ENCODE peak calls at places on chromosomes 16 and 17, in six cellular contexts. T is A549, P is GM12865, M is HL-60, C is esophagus muscularis mucosa, B is suprapubic skin. L is an unnamed sample.

GRCh38 chr16:77424841-77425604 is 9.8 kb downstream of the ADAMTS18 start:
- DNase-seq in M (no peak), T (no peak), C (peak), B (no peak), P (no peak), L (no peak)

GRCh38 chr17:1008008-1008761 is 11.3 kb downstream of the TIMM22 start:
- DNase-seq in P (no peak), T (no peak), M (no peak), C (no peak), B (no peak), L (no peak)

GRCh38 chr17:6775871-6776405 is at the start of gene FBXO39:
- DNase-seq in C (peak), T (no peak), B (no peak), M (no peak), P (no peak), L (no peak)

GRCh38 chr16:20359997-20360396 is 7.5 kb upstream of the UMOD start:
- DNase-seq in T (no peak), B (no peak), C (no peak), P (no peak), M (no peak), L (no peak)

GRCh38 chr17:41652461-41652960 is 28.1 kb upstream of the KRT17 start:
- DNase-seq in C (no peak), B (peak), T (no peak), M (no peak), P (no peak), L (no peak)

GRCh38 chr16:49396206-49396720 is 22.7 kb downstream of the C16orf78 start:
- DNase-seq in C (peak), P (no peak), B (no peak), M (no peak), T (no peak), L (no peak)

GRCh38 chr16:2776500-2777139 is 460 bp downstream of the ELOB start:
- DNase-seq in P (peak), C (no peak), M (peak), B (no peak), T (no peak), L (no peak)

GRCh38 chr17:60901806-60902205 is 224.2 kb downstream of the BCAS3 start:
- DNase-seq in P (no peak), C (no peak), T (no peak), M (no peak), B (no peak), L (peak)

GRCh38 chr16:68973611-68974120 is 130.3 kb downstream of the TANGO6 start:
- DNase-seq in T (no peak), M (no peak), B (no peak), P (no peak), C (no peak), L (no peak)

GRCh38 chr16:68969338-68969737 is 126.0 kb downstream of the TANGO6 start:
- DNase-seq in C (no peak), T (no peak), P (no peak), B (no peak), M (no peak), L (no peak)

GRCh38 chr16:68972720-68973119 is 129.4 kb downstream of the TANGO6 start:
- DNase-seq in P (no peak), T (peak), C (no peak), M (no peak), B (no peak), L (peak)

DNA sequence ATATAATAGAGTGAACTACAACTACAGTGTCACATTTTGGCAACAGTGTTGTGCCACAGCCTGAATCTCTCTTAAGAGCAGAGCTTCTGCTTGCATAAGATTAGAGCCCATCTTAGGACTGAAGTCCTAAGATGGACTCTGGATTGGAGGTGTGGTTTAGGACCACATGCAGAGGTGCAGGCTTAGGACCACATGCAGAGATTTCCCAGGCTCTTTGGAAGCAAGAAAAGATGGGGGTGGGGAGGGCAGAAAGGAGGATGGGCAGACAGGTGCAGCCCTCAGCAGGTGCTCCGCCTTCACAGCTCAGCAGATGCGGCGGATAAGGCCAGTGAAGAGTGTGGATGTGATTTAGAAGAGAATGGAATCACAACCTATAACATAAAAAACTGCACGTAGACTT is 128.7 kb downstream of the TANGO6 start:
- DNase-seq in T (no peak), C (no peak), B (no peak), M (no peak), P (no peak), L (no peak)
- TF ChIP-seq CTCF in T (no peak), C (no peak), B (no peak), M (no peak), P (no peak), L (no peak)

DNA sequence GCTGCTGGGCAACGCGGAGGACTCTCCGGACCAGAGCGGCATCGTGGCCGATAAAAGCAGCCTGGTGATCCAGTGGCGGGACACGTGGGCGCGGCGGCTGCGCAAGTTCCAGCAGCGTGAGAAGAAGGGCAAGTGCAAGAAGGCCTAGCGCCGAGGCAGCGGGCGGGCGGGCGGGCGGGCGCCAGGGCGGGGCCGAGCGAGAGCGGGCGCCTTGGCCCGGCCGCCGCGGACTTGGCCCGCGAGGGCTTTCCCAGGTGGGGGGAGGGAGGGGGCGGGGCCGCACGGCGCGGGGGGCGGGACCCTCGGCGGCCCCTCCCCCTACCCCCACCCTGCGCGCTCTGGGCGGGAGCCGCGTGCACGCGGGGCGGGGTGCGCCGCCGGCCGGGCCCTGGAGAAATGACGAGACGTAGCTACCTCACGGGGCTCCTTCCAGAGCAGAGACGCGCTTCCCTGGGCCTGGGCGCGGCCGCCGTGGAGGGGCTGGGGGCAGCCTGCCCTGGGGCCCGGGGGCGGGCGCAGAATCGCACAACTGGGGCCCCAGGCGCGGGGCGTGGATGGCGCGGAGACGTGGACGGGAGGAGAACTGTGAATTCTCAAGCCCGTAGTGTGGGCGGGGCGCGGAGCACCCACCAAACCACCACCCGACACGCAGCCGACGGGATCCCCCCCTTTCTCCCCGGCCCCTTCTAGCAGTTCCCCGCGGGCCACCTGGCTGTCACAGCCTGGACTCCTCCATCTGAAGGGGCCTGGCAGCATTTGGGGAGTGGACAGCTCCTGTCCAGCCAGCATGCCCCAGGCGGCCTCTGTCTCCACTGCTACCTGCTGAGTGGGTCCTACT is 218.7 kb downstream of the NTN1 start:
- DNase-seq in C (no peak), P (peak), T (peak), B (peak), M (peak), L (peak)
- H3K4me3 ChIP-seq in C (peak), P (peak), T (peak), B (peak), M (no peak), L (peak)

GRCh38 chr17:74070374-74070773 is 133.1 kb upstream of the RPL38 start:
- DNase-seq in T (no peak), P (no peak), C (no peak), B (no peak), M (no peak), L (no peak)
- TF ChIP-seq CTCF in T (no peak), P (no peak), C (no peak), B (no peak), M (no peak), L (no peak)

DNA sequence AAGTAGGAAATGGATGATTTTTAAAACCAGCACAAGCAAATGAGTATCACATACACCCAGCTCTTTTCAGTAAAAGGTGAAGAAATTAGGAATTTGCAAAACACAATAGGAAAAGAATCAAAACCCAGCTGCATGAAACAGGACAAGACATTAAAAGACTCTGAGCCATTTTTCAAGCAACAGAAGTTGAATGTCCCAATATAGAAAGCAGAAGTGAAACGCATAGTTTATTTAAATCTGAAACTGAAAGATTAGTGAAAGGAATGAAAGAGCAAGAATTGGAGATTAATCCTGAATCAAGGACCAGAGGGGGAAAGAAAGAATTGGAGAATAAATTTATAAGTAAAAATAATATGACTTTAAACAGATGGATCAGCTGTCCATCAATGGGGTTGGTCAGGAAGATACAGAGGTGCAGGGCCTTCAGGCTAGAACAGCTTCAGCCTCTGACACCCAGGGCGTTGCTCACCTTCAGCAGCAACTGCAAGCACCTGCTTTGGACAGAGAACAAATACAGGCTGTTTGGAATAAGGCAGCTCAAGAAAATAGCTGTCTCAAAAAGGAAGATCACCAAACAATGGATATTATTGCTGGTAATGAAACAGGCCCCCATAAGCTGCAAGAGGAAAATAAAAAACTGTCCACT is 3.9 kb upstream of the ARHGAP17 start:
- DNase-seq in B (no peak), C (no peak), P (peak), T (no peak), M (no peak), L (no peak)
- H3K4me3 ChIP-seq in B (no peak), C (no peak), P (peak), T (no peak), M (no peak), L (no peak)

GRCh38 chr16:87626401-87626800 is 24.1 kb downstream of the JPH3 start:
- DNase-seq in T (no peak), B (no peak), C (no peak), M (no peak), P (no peak), L (peak)
- TF ChIP-seq CTCF in T (no peak), B (no peak), C (no peak), M (no peak), P (no peak), L (no peak)

GRCh38 chr17:38456031-38456815 is 28.0 kb downstream of the ARHGAP23 start:
- DNase-seq in B (no peak), T (no peak), M (no peak), C (no peak), P (no peak), L (no peak)

GRCh38 chr17:38453951-38454421 is 25.7 kb downstream of the ARHGAP23 start:
- DNase-seq in T (peak), C (no peak), P (no peak), B (peak), M (no peak), L (peak)

GRCh38 chr17:38454528-38454927 is 26.3 kb downstream of the ARHGAP23 start:
- DNase-seq in M (no peak), B (peak), C (no peak), T (peak), P (no peak), L (peak)

GRCh38 chr17:38457577-38458371 is 29.5 kb downstream of the ARHGAP23 start:
- DNase-seq in P (no peak), M (no peak), C (no peak), B (no peak), T (no peak), L (no peak)

GRCh38 chr17:38455288-38455915 is 27.1 kb downstream of the ARHGAP23 start:
- DNase-seq in P (no peak), B (peak), M (no peak), T (no peak), C (no peak), L (no peak)
- H3K4me3 ChIP-seq in P (no peak), B (peak), M (no peak), T (no peak), C (no peak), L (no peak)

DNA sequence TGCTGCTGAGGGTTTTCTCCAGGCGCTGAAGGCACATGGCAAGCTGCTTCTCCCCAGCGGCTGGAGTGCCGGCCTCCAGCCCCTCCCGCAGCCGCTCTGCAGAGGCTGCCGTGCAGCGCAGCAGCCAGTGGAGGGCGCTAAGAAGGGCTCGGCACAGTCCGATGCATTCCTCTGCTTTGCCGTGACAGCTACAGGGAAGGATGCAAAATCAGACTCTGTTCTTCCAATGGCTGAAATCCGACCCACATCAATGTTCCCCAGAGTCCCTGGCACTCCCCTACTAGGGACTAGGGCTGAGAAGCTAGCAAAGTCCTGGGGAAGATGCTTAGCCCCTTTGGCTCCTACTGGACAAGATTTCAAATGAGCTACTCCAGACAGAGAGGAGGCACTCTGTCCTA is 19.0 kb downstream of the MED24 start:
- DNase-seq in B (no peak), T (peak), M (no peak), P (no peak), C (no peak), L (no peak)
- TF ChIP-seq CTCF in B (no peak), T (peak), M (peak), P (peak), C (peak), L (peak)

L was measured in bronchial epithelial cell.